ENCODE peak calls at places on chromosomes 13 and 19, in ten cellular contexts. One of them, this sample, is unnamed.

GRCh38 chr19:32581704-32582164 is 744 bp downstream of the PDCD5 start:
- DNase-seq in tibial nerve: no peak
- DNase-seq in transverse colon: peak
- DNase-seq in A549: peak
- DNase-seq in GM12878: no peak
- DNase-seq in sigmoid colon: no peak
- DNase-seq in SK-N-SH: peak
- DNase-seq in stomach: no peak
- DNase-seq in upper lobe of left lung: no peak
- DNase-seq in H1: no peak
- DNase-seq in this sample: no peak

GRCh38 chr19:40270362-40271089 is 14.6 kb downstream of the AKT2 start:
- DNase-seq in tibial nerve: no peak
- DNase-seq in transverse colon: no peak
- DNase-seq in A549: no peak
- DNase-seq in GM12878: no peak
- DNase-seq in sigmoid colon: no peak
- DNase-seq in SK-N-SH: no peak
- DNase-seq in stomach: no peak
- DNase-seq in upper lobe of left lung: no peak
- DNase-seq in H1: no peak
- DNase-seq in this sample: no peak

GRCh38 chr13:91078093-91078679 is 269.3 kb upstream of the MIR17HG start:
- DNase-seq in tibial nerve: no peak
- DNase-seq in transverse colon: no peak
- DNase-seq in A549: peak
- DNase-seq in GM12878: no peak
- DNase-seq in sigmoid colon: no peak
- DNase-seq in SK-N-SH: peak
- DNase-seq in stomach: no peak
- DNase-seq in upper lobe of left lung: no peak
- DNase-seq in H1: no peak
- DNase-seq in this sample: no peak

GRCh38 chr13:73212482-73212881 is 153.7 kb downstream of the KLF5 start:
- DNase-seq in tibial nerve: no peak
- DNase-seq in transverse colon: no peak
- DNase-seq in A549: no peak
- DNase-seq in GM12878: no peak
- DNase-seq in sigmoid colon: no peak
- DNase-seq in SK-N-SH: no peak
- DNase-seq in stomach: no peak
- DNase-seq in upper lobe of left lung: no peak
- DNase-seq in H1: no peak
- DNase-seq in this sample: no peak

GRCh38 chr13:30743319-30744055 is 8.1 kb downstream of the ALOX5AP start:
- DNase-seq in tibial nerve: peak
- DNase-seq in transverse colon: peak
- DNase-seq in A549: peak
- DNase-seq in GM12878: no peak
- DNase-seq in sigmoid colon: no peak
- DNase-seq in SK-N-SH: no peak
- DNase-seq in stomach: peak
- DNase-seq in upper lobe of left lung: no peak
- DNase-seq in H1: no peak
- DNase-seq in this sample: no peak

GRCh38 chr13:41196620-41197019 is 2.3 kb upstream of the KBTBD7 start:
- DNase-seq in tibial nerve: no peak
- DNase-seq in transverse colon: no peak
- DNase-seq in A549: no peak
- DNase-seq in GM12878: no peak
- DNase-seq in sigmoid colon: no peak
- DNase-seq in SK-N-SH: no peak
- DNase-seq in stomach: no peak
- DNase-seq in upper lobe of left lung: no peak
- DNase-seq in H1: no peak
- DNase-seq in this sample: no peak

GRCh38 chr19:40719414-40719894 is 2.5 kb downstream of the ITPKC start:
- DNase-seq in tibial nerve: no peak
- DNase-seq in transverse colon: no peak
- DNase-seq in A549: no peak
- DNase-seq in GM12878: peak
- DNase-seq in sigmoid colon: no peak
- DNase-seq in SK-N-SH: no peak
- DNase-seq in stomach: no peak
- DNase-seq in upper lobe of left lung: no peak
- DNase-seq in H1: no peak
- DNase-seq in this sample: no peak

GRCh38 chr13:49098198-49098597 is 121.9 kb upstream of the MLNR start:
- DNase-seq in tibial nerve: no peak
- DNase-seq in transverse colon: no peak
- DNase-seq in A549: peak
- DNase-seq in GM12878: no peak
- DNase-seq in sigmoid colon: no peak
- DNase-seq in SK-N-SH: peak
- DNase-seq in stomach: no peak
- DNase-seq in upper lobe of left lung: no peak
- DNase-seq in H1: no peak
- DNase-seq in this sample: no peak

GRCh38 chr19:57813919-57814504 is 701 bp downstream of the ZNF552 start:
- DNase-seq in tibial nerve: no peak
- DNase-seq in transverse colon: peak
- DNase-seq in A549: peak
- DNase-seq in GM12878: no peak
- DNase-seq in sigmoid colon: no peak
- DNase-seq in SK-N-SH: no peak
- DNase-seq in stomach: no peak
- DNase-seq in upper lobe of left lung: no peak
- DNase-seq in H1: no peak
- DNase-seq in this sample: peak

GRCh38 chr13:43749503-43749902 is 37.3 kb downstream of the ENOX1 start:
- DNase-seq in tibial nerve: no peak
- DNase-seq in transverse colon: no peak
- DNase-seq in A549: no peak
- DNase-seq in GM12878: no peak
- DNase-seq in sigmoid colon: no peak
- DNase-seq in SK-N-SH: no peak
- DNase-seq in stomach: no peak
- DNase-seq in upper lobe of left lung: no peak
- DNase-seq in H1: no peak
- DNase-seq in this sample: no peak

DNA sequence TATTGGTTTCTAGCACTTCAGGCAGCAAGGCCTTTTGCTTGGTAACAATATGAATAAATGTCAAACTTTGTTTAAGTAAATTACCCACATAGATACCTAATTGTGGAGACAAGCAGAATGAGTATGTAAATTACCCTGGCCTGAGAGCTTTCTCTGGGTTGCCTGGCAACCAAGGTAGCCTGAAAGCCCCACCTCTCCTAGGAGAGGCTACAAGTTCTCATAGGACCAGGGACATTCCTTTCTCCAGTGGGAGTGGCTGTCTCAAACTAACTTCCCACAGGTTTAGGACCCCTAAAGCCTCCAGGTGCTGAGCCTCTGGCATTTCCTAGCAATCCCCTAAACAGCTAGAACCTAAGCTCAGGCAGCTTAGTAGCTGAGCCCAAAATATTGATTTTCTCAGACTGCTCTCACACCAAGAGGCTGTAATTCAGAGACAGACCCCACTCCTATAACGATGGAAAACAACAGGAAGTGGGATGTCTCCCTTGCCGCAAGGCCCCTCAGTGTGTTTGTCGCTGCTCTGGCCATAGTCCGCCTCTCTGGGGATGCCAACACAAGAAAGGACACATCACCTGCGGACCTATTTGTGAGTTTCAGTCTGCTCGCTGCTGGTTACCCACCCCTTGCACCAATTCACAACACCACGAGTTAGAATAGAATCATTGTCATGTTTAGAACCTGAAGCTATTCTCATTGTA is 207.3 kb downstream of the DLEU7 start:
- DNase-seq in tibial nerve: no peak
- DNase-seq in transverse colon: no peak
- DNase-seq in A549: no peak
- DNase-seq in GM12878: no peak
- DNase-seq in sigmoid colon: no peak
- DNase-seq in SK-N-SH: no peak
- DNase-seq in stomach: no peak
- DNase-seq in upper lobe of left lung: no peak
- DNase-seq in H1: peak
- DNase-seq in this sample: no peak
- TF ChIP-seq EP300 in tibial nerve: no peak
- TF ChIP-seq EP300 in transverse colon: no peak
- TF ChIP-seq EP300 in A549: no peak
- TF ChIP-seq EP300 in GM12878: no peak
- TF ChIP-seq EP300 in sigmoid colon: no peak
- TF ChIP-seq EP300 in SK-N-SH: no peak
- TF ChIP-seq EP300 in stomach: no peak
- TF ChIP-seq EP300 in upper lobe of left lung: no peak
- TF ChIP-seq EP300 in H1: no peak
- TF ChIP-seq EP300 in this sample: no peak

GRCh38 chr13:111217661-111218060 is 102.6 kb downstream of the ARHGEF7 start:
- DNase-seq in tibial nerve: no peak
- DNase-seq in transverse colon: no peak
- DNase-seq in A549: no peak
- DNase-seq in GM12878: no peak
- DNase-seq in sigmoid colon: no peak
- DNase-seq in SK-N-SH: no peak
- DNase-seq in stomach: no peak
- DNase-seq in upper lobe of left lung: peak
- DNase-seq in H1: no peak
- DNase-seq in this sample: no peak
- TF ChIP-seq EP300 in tibial nerve: peak
- TF ChIP-seq EP300 in transverse colon: no peak
- TF ChIP-seq EP300 in A549: no peak
- TF ChIP-seq EP300 in GM12878: no peak
- TF ChIP-seq EP300 in sigmoid colon: no peak
- TF ChIP-seq EP300 in SK-N-SH: no peak
- TF ChIP-seq EP300 in stomach: no peak
- TF ChIP-seq EP300 in upper lobe of left lung: no peak
- TF ChIP-seq EP300 in H1: no peak
- TF ChIP-seq EP300 in this sample: no peak

GRCh38 chr13:71773534-71773933 is 93.5 kb downstream of the DACH1 start:
- DNase-seq in tibial nerve: no peak
- DNase-seq in transverse colon: no peak
- DNase-seq in A549: no peak
- DNase-seq in GM12878: no peak
- DNase-seq in sigmoid colon: no peak
- DNase-seq in SK-N-SH: no peak
- DNase-seq in stomach: no peak
- DNase-seq in upper lobe of left lung: no peak
- DNase-seq in H1: no peak
- DNase-seq in this sample: no peak

GRCh38 chr13:71771144-71771543 is 95.9 kb downstream of the DACH1 start:
- DNase-seq in tibial nerve: no peak
- DNase-seq in transverse colon: no peak
- DNase-seq in A549: no peak
- DNase-seq in GM12878: no peak
- DNase-seq in sigmoid colon: no peak
- DNase-seq in SK-N-SH: no peak
- DNase-seq in stomach: no peak
- DNase-seq in upper lobe of left lung: no peak
- DNase-seq in H1: no peak
- DNase-seq in this sample: no peak

GRCh38 chr13:71774863-71775262 is 92.1 kb downstream of the DACH1 start:
- DNase-seq in tibial nerve: no peak
- DNase-seq in transverse colon: no peak
- DNase-seq in A549: no peak
- DNase-seq in GM12878: no peak
- DNase-seq in sigmoid colon: no peak
- DNase-seq in SK-N-SH: no peak
- DNase-seq in stomach: no peak
- DNase-seq in upper lobe of left lung: no peak
- DNase-seq in H1: no peak
- DNase-seq in this sample: no peak

GRCh38 chr13:71772376-71772775 is 94.6 kb downstream of the DACH1 start:
- DNase-seq in tibial nerve: no peak
- DNase-seq in transverse colon: no peak
- DNase-seq in A549: no peak
- DNase-seq in GM12878: no peak
- DNase-seq in sigmoid colon: no peak
- DNase-seq in SK-N-SH: no peak
- DNase-seq in stomach: no peak
- DNase-seq in upper lobe of left lung: no peak
- DNase-seq in H1: no peak
- DNase-seq in this sample: no peak

GRCh38 chr13:71770710-71771109 is 96.3 kb downstream of the DACH1 start:
- DNase-seq in tibial nerve: no peak
- DNase-seq in transverse colon: no peak
- DNase-seq in A549: no peak
- DNase-seq in GM12878: no peak
- DNase-seq in sigmoid colon: no peak
- DNase-seq in SK-N-SH: no peak
- DNase-seq in stomach: no peak
- DNase-seq in upper lobe of left lung: no peak
- DNase-seq in H1: no peak
- DNase-seq in this sample: no peak
- TF ChIP-seq EP300 in tibial nerve: no peak
- TF ChIP-seq EP300 in transverse colon: no peak
- TF ChIP-seq EP300 in A549: no peak
- TF ChIP-seq EP300 in GM12878: no peak
- TF ChIP-seq EP300 in sigmoid colon: no peak
- TF ChIP-seq EP300 in SK-N-SH: no peak
- TF ChIP-seq EP300 in stomach: no peak
- TF ChIP-seq EP300 in upper lobe of left lung: no peak
- TF ChIP-seq EP300 in H1: no peak
- TF ChIP-seq EP300 in this sample: no peak

DNA sequence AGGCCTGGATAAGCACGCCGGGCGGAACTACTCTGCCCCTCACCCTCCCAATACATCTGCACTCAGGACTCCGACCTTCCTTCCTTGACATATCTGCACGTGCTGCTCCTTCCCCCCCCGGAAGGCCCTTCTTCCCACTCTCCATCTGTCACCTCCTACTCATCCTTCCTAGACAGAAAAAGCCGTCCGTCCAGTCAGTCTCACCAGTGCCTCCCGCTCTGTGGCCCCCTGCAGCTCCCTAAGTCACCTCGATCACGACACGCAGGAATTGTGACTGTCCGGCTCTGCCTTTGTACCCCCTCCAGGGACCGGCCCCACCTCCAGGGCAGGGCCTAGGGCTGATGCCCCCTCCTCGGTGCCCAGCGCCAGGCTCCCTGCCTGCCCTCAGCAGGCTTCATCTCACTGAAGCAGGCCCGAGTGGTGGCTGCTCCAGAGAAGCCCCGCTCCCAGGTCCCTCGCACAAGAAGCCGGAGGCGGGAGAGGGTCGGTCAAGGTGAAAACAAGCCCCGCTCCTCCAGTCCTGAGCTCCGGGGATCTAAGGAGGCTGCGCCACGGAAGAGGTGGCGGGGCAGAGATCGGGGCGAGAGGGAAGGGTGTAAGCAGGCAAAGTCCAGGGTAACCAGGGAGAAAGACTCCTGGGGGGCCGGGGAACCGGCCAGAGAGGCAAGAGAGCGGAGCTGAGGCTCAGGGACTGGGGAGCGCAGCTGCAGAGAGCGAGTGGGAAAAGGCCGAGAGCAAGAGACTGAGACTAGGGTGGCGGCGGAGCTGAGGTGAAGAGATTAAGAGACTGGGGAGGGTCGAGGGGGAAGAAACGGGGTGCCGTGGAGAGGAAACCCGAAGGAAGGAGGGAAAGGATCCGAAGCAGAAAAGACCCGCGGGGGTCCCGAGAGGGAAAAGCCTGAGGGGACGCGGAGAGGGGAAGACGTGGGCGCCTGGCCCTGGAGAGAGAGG is 1.1 kb downstream of the PPP6R1 start:
- DNase-seq in tibial nerve: no peak
- DNase-seq in transverse colon: no peak
- DNase-seq in A549: no peak
- DNase-seq in GM12878: no peak
- DNase-seq in sigmoid colon: no peak
- DNase-seq in SK-N-SH: peak
- DNase-seq in stomach: no peak
- DNase-seq in upper lobe of left lung: no peak
- DNase-seq in H1: no peak
- DNase-seq in this sample: no peak
- TF ChIP-seq EP300 in tibial nerve: no peak
- TF ChIP-seq EP300 in transverse colon: no peak
- TF ChIP-seq EP300 in A549: no peak
- TF ChIP-seq EP300 in GM12878: no peak
- TF ChIP-seq EP300 in sigmoid colon: no peak
- TF ChIP-seq EP300 in SK-N-SH: no peak
- TF ChIP-seq EP300 in stomach: no peak
- TF ChIP-seq EP300 in upper lobe of left lung: no peak
- TF ChIP-seq EP300 in H1: no peak
- TF ChIP-seq EP300 in this sample: no peak